ENCODE peak calls at places on chromosomes 3 and 15, in eight cellular contexts. K, Z, A, W, N, G, V and Y are unnamed samples.
A peak's percentile ranks its signal among the peaks of the same experiment; 100 is the strongest.

GRCh38 chr15:74420193-74420905 is 13.4 kb downstream of the SEMA7A start:
- DNase-seq in K (no peak), Z (no peak), A (no peak), W (peak; percentile 34), N (no peak), G (no peak), V (no peak), Y (no peak)

GRCh38 chr3:195213639-195214315 is 57.2 kb downstream of the XXYLT1 start:
- DNase-seq in K (peak; percentile 40), Z (no peak), A (no peak), W (no peak), N (no peak), G (no peak), V (no peak), Y (no peak)

GRCh38 chr15:31079519-31079918 is 22.0 kb downstream of the TRPM1 start:
- DNase-seq in K (no peak), Z (no peak), A (no peak), W (no peak), N (no peak), G (peak; percentile 85), V (no peak), Y (no peak)

GRCh38 chr3:58175429-58176184 is 35.2 kb downstream of the DNASE1L3 start:
- DNase-seq in K (peak; percentile 71), Z (peak; percentile 60), A (no peak), W (no peak), N (no peak), G (peak; percentile 49), V (no peak), Y (peak; percentile 51)

GRCh38 chr3:89434621-89435380 is 327.4 kb downstream of the EPHA3 start:
- DNase-seq in K (no peak), Z (no peak), A (no peak), W (no peak), N (no peak), G (peak; percentile 57), V (no peak), Y (no peak)

GRCh38 chr3:162367443-162368132 is 871.0 kb downstream of the OTOL1 start:
- DNase-seq in K (no peak), Z (no peak), A (no peak), W (no peak), N (no peak), G (peak; percentile 24), V (no peak), Y (no peak)

GRCh38 chr3:10939556-10939955 is 53.0 kb upstream of the SLC6A1 start:
- DNase-seq in K (peak; percentile 36), Z (no peak), A (no peak), W (no peak), N (no peak), G (no peak), V (no peak), Y (no peak)

GRCh38 chr3:42013652-42014442 is 51.9 kb upstream of the ULK4 start:
- DNase-seq in K (peak; percentile 84), Z (no peak), A (peak; percentile 1), W (no peak), N (no peak), G (no peak), V (peak; percentile 26), Y (peak; percentile 38)

GRCh38 chr3:70531838-70532489 is 219.5 kb upstream of the MDFIC2 start:
- DNase-seq in K (no peak), Z (no peak), A (no peak), W (no peak), N (no peak), G (no peak), V (no peak), Y (no peak)

GRCh38 chr3:14266361-14266760 is 87.7 kb downstream of the LSM3 start:
- DNase-seq in K (peak; percentile 86), Z (no peak), A (no peak), W (no peak), N (no peak), G (peak; percentile 34), V (no peak), Y (no peak)

GRCh38 chr3:183497313-183497712 is 58.2 kb downstream of the KLHL6 start:
- DNase-seq in K (no peak), Z (no peak), A (no peak), W (no peak), N (no peak), G (no peak), V (no peak), Y (no peak)

GRCh38 chr3:13011369-13012227 is 61.6 kb downstream of the IQSEC1 start:
- DNase-seq in K (peak; percentile 87), Z (peak; percentile 82), A (peak; percentile 57), W (no peak), N (no peak), G (peak; percentile 35), V (peak; percentile 69), Y (no peak)

GRCh38 chr3:147620906-147621305 is 211.7 kb downstream of the ZIC1 start:
- DNase-seq in K (no peak), Z (no peak), A (no peak), W (no peak), N (no peak), G (peak; percentile 63), V (no peak), Y (no peak)

GRCh38 chr15:92268900-92269299 is 124.8 kb upstream of the ST8SIA2 start:
- DNase-seq in K (no peak), Z (no peak), A (no peak), W (no peak), N (no peak), G (no peak), V (no peak), Y (no peak)

GRCh38 chr3:129226374-129226773 is 23.0 kb upstream of the COPG1 start:
- DNase-seq in K (peak; percentile 96), Z (no peak), A (no peak), W (peak; percentile 81), N (no peak), G (peak; percentile 90), V (no peak), Y (peak; percentile 94)

GRCh38 chr3:175741951-175742350 is 882.8 kb downstream of the NAALADL2 start:
- DNase-seq in K (no peak), Z (no peak), A (no peak), W (no peak), N (no peak), G (peak; percentile 38), V (no peak), Y (no peak)

GRCh38 chr3:192850501-192850981 is 67.1 kb downstream of the MB21D2 start:
- DNase-seq in K (no peak), Z (peak; percentile 44), A (no peak), W (peak; percentile 24), N (no peak), G (peak; percentile 70), V (peak; percentile 24), Y (peak; percentile 30)

GRCh38 chr15:59315914-59316428 is 56.7 kb downstream of the MYO1E start:
- DNase-seq in K (no peak), Z (no peak), A (no peak), W (peak; percentile 90), N (no peak), G (peak; percentile 86), V (no peak), Y (no peak)

GRCh38 chr3:24318668-24319287 is 175.9 kb downstream of the THRB start:
- DNase-seq in K (no peak), Z (no peak), A (no peak), W (peak; percentile 78), N (no peak), G (peak; percentile 65), V (no peak), Y (no peak)

GRCh38 chr3:42612928-42613327 is 12.4 kb downstream of the NKTR start:
- DNase-seq in K (no peak), Z (no peak), A (no peak), W (no peak), N (no peak), G (no peak), V (no peak), Y (no peak)

GRCh38 chr15:74373731-74374647 is 6.5 kb upstream of the CYP11A1 start:
- DNase-seq in K (peak; percentile 97), Z (peak; percentile 97), A (peak; percentile 89), W (peak; percentile 85), N (peak; percentile 90), G (peak; percentile 88), V (peak; percentile 96), Y (peak; percentile 89)

GRCh38 chr3:29708884-29709283 is 428.0 kb downstream of the RBMS3 start:
- DNase-seq in K (no peak), Z (no peak), A (no peak), W (no peak), N (no peak), G (no peak), V (no peak), Y (no peak)

GRCh38 chr3:181384970-181385369 is 326.8 kb upstream of the SOX2 start:
- DNase-seq in K (no peak), Z (no peak), A (no peak), W (no peak), N (no peak), G (no peak), V (no peak), Y (no peak)

GRCh38 chr3:64084640-64085039 is 61.3 kb upstream of the PSMD6 start:
- DNase-seq in K (no peak), Z (no peak), A (no peak), W (peak; percentile 97), N (no peak), G (peak; percentile 57), V (no peak), Y (no peak)

GRCh38 chr15:37900286-37901221 is 33.9 kb upstream of the TMCO5A start:
- DNase-seq in K (no peak), Z (no peak), A (no peak), W (peak; percentile 47), N (no peak), G (peak; percentile 89), V (no peak), Y (peak; percentile 35)

GRCh38 chr3:100928638-100929428 is 64.4 kb downstream of the ABI3BP start:
- DNase-seq in K (no peak), Z (no peak), A (no peak), W (no peak), N (no peak), G (peak; percentile 80), V (no peak), Y (peak; percentile 71)

GRCh38 chr3:171840831-171841619 is 2.1 kb upstream of the TMEM212 start:
- DNase-seq in K (no peak), Z (no peak), A (no peak), W (no peak), N (no peak), G (no peak), V (no peak), Y (no peak)

GRCh38 chr3:184525337-184526157 is 36.0 kb upstream of the EPHB3 start:
- DNase-seq in K (no peak), Z (no peak), A (no peak), W (no peak), N (no peak), G (no peak), V (peak; percentile 9), Y (peak; percentile 46)

GRCh38 chr15:33013827-33014445 is 180.6 kb downstream of the FMN1 start:
- DNase-seq in K (no peak), Z (no peak), A (no peak), W (no peak), N (no peak), G (peak; percentile 60), V (no peak), Y (peak; percentile 27)

GRCh38 chr3:108428580-108428979 is 81.8 kb downstream of the MYH15 start:
- DNase-seq in K (no peak), Z (no peak), A (no peak), W (no peak), N (no peak), G (peak; percentile 16), V (no peak), Y (no peak)

GRCh38 chr3:15331072-15331605 is 1.2 kb downstream of the SH3BP5 start:
- DNase-seq in K (no peak), Z (no peak), A (no peak), W (no peak), N (no peak), G (no peak), V (no peak), Y (no peak)

GRCh38 chr3:48406443-48407431 is 23.1 kb downstream of the PLXNB1 start:
- DNase-seq in K (peak; percentile 56), Z (no peak), A (no peak), W (no peak), N (no peak), G (no peak), V (no peak), Y (no peak)

GRCh38 chr3:143000525-143000924 is 845 bp upstream of the U2SURP start:
- DNase-seq in K (no peak), Z (peak; percentile 23), A (no peak), W (peak; percentile 68), N (no peak), G (peak; percentile 58), V (no peak), Y (peak; percentile 30)

GRCh38 chr3:56754753-56755365 is 46.9 kb downstream of the ARHGEF3 start:
- DNase-seq in K (no peak), Z (no peak), A (peak; percentile 23), W (no peak), N (no peak), G (no peak), V (peak; percentile 2), Y (peak; percentile 76)